ENCODE peak calls at places on chromosomes 6 and 20, in six cellular contexts. N is spleen; K is heart right ventricle; V is CD8-positive, alpha-beta T cell; T is upper lobe of right lung; S is hepatocyte. J is an unnamed sample.

GRCh38 chr20:22575087-22575721 is 9.2 kb downstream of the FOXA2 start:
- DNase-seq in N (no peak), T (no peak), K (no peak), S (no peak), V (no peak), J (no peak)

GRCh38 chr6:17986656-17987575 is 519 bp downstream of the KIF13A start:
- DNase-seq in K (peak; percentile 67), T (peak; percentile 85), S (peak; percentile 77), N (peak; percentile 92), V (no peak), J (no peak)

GRCh38 chr6:15441215-15441868 is 195.5 kb downstream of the JARID2 start:
- DNase-seq in K (no peak), V (peak; percentile 31), S (peak; percentile 77), T (no peak), N (no peak), J (peak; percentile 40)

GRCh38 chr6:3509326-3509725 is 52.5 kb upstream of the SLC22A23 start:
- DNase-seq in V (no peak), S (no peak), N (no peak), K (no peak), T (no peak), J (no peak)

GRCh38 chr6:1404713-1405098 is 15.3 kb downstream of the FOXF2 start:
- DNase-seq in K (no peak), N (no peak), S (no peak), V (no peak), T (no peak), J (no peak)

GRCh38 chr6:68559716-68560115 is 75.4 kb upstream of the ADGRB3 start:
- DNase-seq in T (no peak), K (no peak), N (no peak), V (no peak), S (no peak), J (peak; percentile 8)

GRCh38 chr6:5337573-5337972 is 76.3 kb downstream of the FARS2 start:
- DNase-seq in S (no peak), K (no peak), T (no peak), N (no peak), V (no peak), J (peak; percentile 83)

GRCh38 chr6:78300885-78301284 is 566.5 kb upstream of the IRAK1BP1 start:
- DNase-seq in N (no peak), K (no peak), V (no peak), S (no peak), T (no peak), J (peak; percentile 15)

GRCh38 chr6:167817016-167817415 is 9.7 kb upstream of the AFDN start:
- DNase-seq in T (no peak), S (no peak), K (no peak), V (no peak), N (no peak), J (no peak)

GRCh38 chr20:18443841-18444240 is 23.0 kb downstream of the DZANK1 start:
- DNase-seq in N (no peak), T (no peak), V (no peak), S (no peak), K (no peak), J (peak; percentile 18)

GRCh38 chr6:36682328-36683144 is 4.0 kb downstream of the CDKN1A start:
- DNase-seq in N (peak; percentile 89), V (peak; percentile 59), T (peak; percentile 79), K (peak; percentile 47), S (peak; percentile 62), J (peak; percentile 11)

GRCh38 chr20:53208110-53208908 is 236.2 kb downstream of the TSHZ2 start:
- DNase-seq in T (no peak), K (no peak), S (no peak), N (no peak), V (peak; percentile 9), J (no peak)

DNA sequence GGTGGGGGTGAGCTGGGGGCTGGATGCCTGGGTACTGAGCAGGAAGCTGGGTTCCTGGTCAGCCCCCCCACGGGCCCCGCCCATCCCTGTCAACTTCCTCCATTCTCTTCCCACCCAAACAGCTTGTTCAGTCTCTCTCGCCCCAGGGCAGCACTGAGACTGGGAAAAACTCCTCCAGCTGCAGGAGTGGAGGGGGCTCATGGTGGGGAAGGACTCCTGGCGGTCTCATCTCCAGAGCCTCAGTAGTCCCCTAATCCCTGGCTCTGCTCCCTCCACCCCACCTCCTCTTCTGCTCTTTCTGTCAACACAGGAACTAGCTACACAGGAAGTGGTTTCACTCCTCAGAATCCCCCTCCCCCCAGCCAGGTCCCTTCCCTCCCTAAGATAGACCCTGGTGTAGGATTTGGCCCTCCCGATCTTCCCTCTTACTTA is at the start of gene GPSM3:
- DNase-seq in K (peak; percentile 65), V (peak; percentile 53), T (peak; percentile 88), N (peak; percentile 95), S (no peak), J (no peak)
- H3K4me1 ChIP-seq in K (peaks cover 59% of the 10 kb centered on the region), V (peaks cover 48% of the 10 kb centered on the region), T (peaks cover 56% of the 10 kb centered on the region), N (peaks cover 55% of the 10 kb centered on the region), S (peaks cover 32% of the 10 kb centered on the region), J (peaks cover 39% of the 10 kb centered on the region)

DNA sequence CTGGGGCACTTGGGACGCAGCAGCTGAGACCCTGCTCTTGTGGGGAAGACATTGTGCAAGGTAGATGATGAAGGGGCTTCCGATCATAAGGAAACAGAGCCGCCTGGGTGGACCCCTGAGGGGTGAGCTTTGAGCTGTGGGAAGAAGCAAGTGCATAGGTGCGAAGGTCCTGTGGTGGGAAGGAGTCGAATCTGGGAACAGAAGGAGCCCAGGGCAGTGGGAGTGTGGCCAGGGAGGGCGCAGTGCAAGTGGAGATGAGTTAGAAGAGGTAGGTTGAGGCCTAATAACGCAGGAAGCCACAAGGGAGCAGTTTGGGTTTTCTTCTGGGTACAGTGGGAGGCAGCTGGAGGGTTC is 10.3 kb downstream of the RBM38 start:
- DNase-seq in V (peak; percentile 7), T (no peak), S (no peak), K (no peak), N (no peak), J (no peak)
- H3K4me1 ChIP-seq in V (peaks cover 95% of the 10 kb centered on the region), T (peaks cover 28% of the 10 kb centered on the region), S (no peaks in the 10 kb centered on the region), K (peaks cover 56% of the 10 kb centered on the region), N (peaks cover 71% of the 10 kb centered on the region), J (peaks cover 9% of the 10 kb centered on the region)

DNA sequence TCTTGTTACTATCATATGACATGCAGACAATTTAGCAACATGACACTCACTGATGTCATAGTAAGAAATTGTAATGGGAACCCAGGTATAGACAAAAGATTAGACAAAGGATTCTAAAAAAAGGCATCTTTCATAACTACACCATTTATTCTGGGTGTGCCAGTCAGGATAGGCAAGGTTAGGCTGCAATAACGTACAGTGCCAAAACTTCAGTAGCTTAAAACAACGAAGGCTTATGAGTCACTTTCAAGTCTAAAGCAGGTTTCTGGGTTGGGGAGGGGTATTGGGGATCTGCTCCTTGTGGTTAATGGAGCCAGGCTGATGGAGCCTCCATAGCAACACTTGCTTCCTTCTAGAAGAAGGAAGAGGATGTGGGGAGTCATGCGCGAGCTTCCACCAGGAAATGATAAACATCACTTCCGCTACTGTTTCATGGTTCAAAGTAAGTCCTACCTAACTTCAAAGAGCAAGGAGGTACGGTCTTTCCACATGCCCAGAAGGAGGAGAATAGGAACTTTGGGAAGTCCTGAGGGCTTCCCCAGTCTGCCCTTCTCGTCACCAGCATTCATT is 2.0 kb upstream of the GTSF1L start:
- DNase-seq in T (no peak), N (no peak), S (no peak), K (no peak), V (no peak), J (no peak)
- H3K4me1 ChIP-seq in T (no peaks in the 10 kb centered on the region), N (no peaks in the 10 kb centered on the region), S (no peaks in the 10 kb centered on the region), K (no peaks in the 10 kb centered on the region), V (peaks cover 52% of the 10 kb centered on the region), J (peaks cover 5% of the 10 kb centered on the region)

DNA sequence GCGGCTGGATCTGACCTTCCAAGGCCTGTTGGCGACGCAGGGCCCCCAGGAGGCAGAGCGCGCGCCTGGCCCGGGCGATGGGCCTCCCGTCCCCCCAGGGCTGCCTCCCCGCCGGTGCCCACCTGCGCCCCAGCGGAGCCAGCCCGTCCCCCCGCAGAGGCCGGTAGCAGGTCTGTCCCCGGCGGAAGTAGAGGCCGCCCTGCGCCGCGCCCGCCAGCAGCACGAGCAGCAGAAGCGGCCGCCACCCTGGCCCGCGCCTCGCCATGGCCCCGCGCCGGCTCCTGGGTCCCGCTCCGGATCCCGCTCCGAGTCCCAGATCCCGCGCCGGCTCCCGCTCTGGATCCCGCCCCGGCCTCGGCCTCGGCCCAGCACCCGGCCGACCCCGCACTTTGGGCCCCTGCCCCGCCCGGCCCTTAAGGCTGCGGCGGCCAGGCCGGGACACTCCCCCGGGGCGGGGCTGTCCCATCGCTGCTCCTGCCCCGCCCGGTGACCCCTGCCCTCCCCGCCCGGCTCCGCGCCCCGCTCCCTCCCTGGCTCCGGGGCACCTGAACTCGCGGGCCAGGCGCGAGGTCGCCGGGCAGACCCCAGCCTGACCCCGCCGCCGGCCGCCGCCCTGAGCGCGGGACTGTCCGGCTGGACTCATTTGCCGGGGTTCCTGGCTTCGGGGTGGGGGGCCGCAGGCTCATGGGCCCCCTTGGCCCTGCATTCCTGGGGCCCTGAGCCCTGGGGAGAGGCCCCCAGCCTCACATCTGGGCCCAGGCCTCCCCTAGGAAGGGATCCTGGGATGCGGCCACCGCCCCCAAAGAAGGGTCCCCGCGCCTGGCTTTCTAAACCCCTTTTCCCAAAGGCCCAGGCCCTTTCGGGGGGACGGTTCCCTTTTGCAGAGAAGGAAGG is at the start of gene CTSZ:
- DNase-seq in T (peak; percentile 91), K (peak; percentile 81), N (peak; percentile 94), V (peak; percentile 28), S (peak; percentile 75), J (no peak)
- H3K4me1 ChIP-seq in T (peaks cover 40% of the 10 kb centered on the region), K (peaks cover 39% of the 10 kb centered on the region), N (peaks cover 47% of the 10 kb centered on the region), V (peaks cover 36% of the 10 kb centered on the region), S (peaks cover 15% of the 10 kb centered on the region), J (peaks cover 40% of the 10 kb centered on the region)

GRCh38 chr20:1888796-1889463 is 6.3 kb upstream of the SIRPA start:
- DNase-seq in T (no peak), S (peak; percentile 45), V (no peak), N (peak; percentile 84), K (no peak), J (no peak)
- H3K4me1 ChIP-seq in T (peaks cover 8% of the 10 kb centered on the region), S (peaks cover 4% of the 10 kb centered on the region), V (no peaks in the 10 kb centered on the region), N (no peaks in the 10 kb centered on the region), K (peaks cover 3% of the 10 kb centered on the region), J (peaks cover 6% of the 10 kb centered on the region)

GRCh38 chr6:40444811-40445210 is 142.4 kb downstream of the LRFN2 start:
- DNase-seq in T (no peak), N (no peak), K (no peak), S (peak; percentile 57), V (no peak), J (no peak)
- H3K4me1 ChIP-seq in T (no peaks in the 10 kb centered on the region), N (no peaks in the 10 kb centered on the region), K (no peaks in the 10 kb centered on the region), S (no peaks in the 10 kb centered on the region), V (no peaks in the 10 kb centered on the region), J (no peaks in the 10 kb centered on the region)

GRCh38 chr20:49890651-49891361 is 24.5 kb downstream of the SPATA2 start:
- DNase-seq in V (no peak), T (no peak), N (peak; percentile 69), S (no peak), K (no peak), J (no peak)
- H3K4me1 ChIP-seq in V (no peaks in the 10 kb centered on the region), T (peaks cover 64% of the 10 kb centered on the region), N (peaks cover 59% of the 10 kb centered on the region), S (no peaks in the 10 kb centered on the region), K (peaks cover 37% of the 10 kb centered on the region), J (peaks cover 28% of the 10 kb centered on the region)

J was measured in astrocyte.